ENCODE peak calls at places on chromosomes 16 and 17, in six cellular contexts. J, E, W, V, I and C are unnamed samples.
A peak's percentile ranks its signal among the peaks of the same experiment; 100 is the strongest.

GRCh38 chr17:39623356-39623950 is 3.3 kb upstream of the PPP1R1B start:
- DNase-seq in V (peak; percentile 69), W (peak; percentile 78), I (peak; percentile 76), J (peak; percentile 65), E (peak; percentile 78), C (peak; percentile 87)

GRCh38 chr16:88331989-88332920 is 50.5 kb upstream of the ZNF469 start:
- DNase-seq in E (no peak), V (peak; percentile 100), I (no peak), W (no peak), J (no peak), C (no peak)

GRCh38 chr17:15185625-15185991 is 79.5 kb downstream of the PMP22 start:
- DNase-seq in I (no peak), V (peak; percentile 43), J (no peak), E (no peak), W (no peak), C (no peak)

GRCh38 chr17:28174352-28175046 is 132.0 kb downstream of the NLK start:
- DNase-seq in W (peak; percentile 13), V (peak; percentile 24), E (peak; percentile 5), I (no peak), J (peak; percentile 22), C (no peak)

GRCh38 chr16:68985855-68986254 is 119.6 kb upstream of the HAS3 start:
- DNase-seq in E (no peak), I (no peak), J (no peak), V (peak; percentile 52), W (no peak), C (no peak)

GRCh38 chr17:29760279-29760721 is 137.6 kb upstream of the CORO6 start:
- DNase-seq in V (peak; percentile 17), W (no peak), I (no peak), J (peak; percentile 64), E (peak; percentile 18), C (no peak)

GRCh38 chr16:77457046-77457445 is 22.2 kb upstream of the ADAMTS18 start:
- DNase-seq in J (no peak), I (no peak), W (no peak), V (no peak), E (no peak), C (no peak)

GRCh38 chr16:87072101-87072500 is 245.1 kb downstream of the C16orf95 start:
- DNase-seq in V (no peak), J (no peak), E (no peak), I (no peak), W (no peak), C (no peak)

GRCh38 chr17:7912927-7913524 is 3.1 kb downstream of the RNF227 start:
- DNase-seq in J (peak; percentile 52), W (peak; percentile 50), V (peak; percentile 77), I (peak; percentile 68), E (no peak), C (no peak)

GRCh38 chr17:67433248-67433924 is 56.3 kb downstream of the PITPNC1 start:
- DNase-seq in I (no peak), W (no peak), J (no peak), E (no peak), V (no peak), C (no peak)

GRCh38 chr16:66365588-66365987 is 903 bp upstream of the CDH5 start:
- DNase-seq in W (no peak), E (no peak), V (no peak), I (no peak), J (no peak), C (no peak)

GRCh38 chr16:89320717-89321501 is 103.4 kb downstream of the ZNF778 start:
- DNase-seq in V (peak; percentile 45), I (no peak), W (no peak), J (no peak), E (no peak), C (no peak)

GRCh38 chr17:75691371-75692290 is 24.5 kb downstream of the SAP30BP start:
- DNase-seq in V (peak; percentile 63), J (no peak), I (peak; percentile 82), W (no peak), E (peak; percentile 12), C (peak; percentile 54)

GRCh38 chr17:11493947-11494346 is 104.3 kb upstream of the DNAH9 start:
- DNase-seq in E (no peak), I (no peak), V (no peak), J (no peak), W (no peak), C (no peak)

GRCh38 chr17:40499551-40500189 is 1.8 kb downstream of the TNS4 start:
- DNase-seq in I (peak; percentile 33), E (no peak), V (peak; percentile 65), J (no peak), W (no peak), C (no peak)